ENCODE peak calls at places on chromosomes 6 and 20, in ten cellular contexts. F, Y, N, W, R, E, M, V, A and C are unnamed samples.

GRCh38 chr20:32763202-32763999 is 1.2 kb downstream of the DNMT3B start:
- DNase-seq in N (peak), R (no peak), W (no peak), A (no peak), F (peak), Y (no peak), M (no peak), V (no peak), E (peak), C (no peak)

GRCh38 chr20:14966203-14966602 is 628.8 kb upstream of the FLRT3 start:
- DNase-seq in N (no peak), M (no peak), V (no peak), E (no peak), W (no peak), F (no peak), A (no peak), R (no peak), Y (no peak), C (no peak)

GRCh38 chr6:1579096-1579495 is 30.6 kb upstream of the FOXC1 start:
- DNase-seq in M (no peak), N (no peak), R (no peak), E (no peak), A (no peak), W (no peak), F (no peak), Y (no peak), V (no peak), C (no peak)

GRCh38 chr20:33177866-33178265 is 9.9 kb downstream of the BPIFA2 start:
- DNase-seq in F (no peak), E (no peak), W (no peak), Y (no peak), M (no peak), A (no peak), R (no peak), N (no peak), V (no peak), C (no peak)

GRCh38 chr20:32779500-32780215 is 17.5 kb downstream of the DNMT3B start:
- DNase-seq in N (no peak), V (no peak), E (no peak), A (no peak), Y (no peak), M (no peak), W (no peak), R (no peak), F (no peak), C (no peak)

GRCh38 chr20:25281541-25281991 is 33.7 kb downstream of the PYGB start:
- DNase-seq in M (no peak), E (no peak), V (no peak), N (no peak), A (no peak), F (no peak), Y (no peak), R (no peak), W (no peak), C (no peak)

GRCh38 chr6:54598787-54599309 is 247.7 kb upstream of the FAM83B start:
- DNase-seq in Y (no peak), V (no peak), N (no peak), E (no peak), A (no peak), M (peak), R (no peak), F (peak), W (no peak), C (peak)

GRCh38 chr6:20660534-20660933 is 126.3 kb downstream of the CDKAL1 start:
- DNase-seq in A (no peak), N (no peak), V (no peak), R (no peak), Y (no peak), E (no peak), F (no peak), W (no peak), M (no peak), C (no peak)

GRCh38 chr6:17200395-17200794 is 80.8 kb upstream of the RBM24 start:
- DNase-seq in E (no peak), N (no peak), M (no peak), Y (no peak), V (no peak), W (no peak), R (no peak), F (no peak), A (no peak), C (no peak)

GRCh38 chr6:125658759-125659431 is 90.5 kb upstream of the HEY2 start:
- DNase-seq in V (no peak), A (no peak), M (no peak), F (peak), N (no peak), Y (no peak), W (no peak), R (peak), E (no peak), C (no peak)

GRCh38 chr20:4609511-4609910 is 112.2 kb upstream of the PRND start:
- DNase-seq in N (no peak), R (no peak), Y (no peak), V (no peak), M (no peak), W (no peak), E (no peak), A (no peak), F (no peak), C (no peak)

GRCh38 chr6:149964243-149965190 is 774 bp downstream of the ULBP1 start:
- DNase-seq in N (no peak), A (no peak), M (no peak), V (no peak), W (no peak), R (no peak), E (no peak), F (peak), Y (no peak), C (peak)

GRCh38 chr6:7615611-7616383 is 25.8 kb downstream of the SNRNP48 start:
- DNase-seq in W (peak), N (peak), M (no peak), R (no peak), F (peak), A (no peak), V (peak), E (peak), Y (peak), C (peak)

GRCh38 chr6:42745083-42745637 is 743 bp downstream of the TBCC start:
- DNase-seq in E (no peak), N (no peak), M (no peak), F (peak), A (no peak), W (peak), V (peak), Y (peak), R (no peak), C (no peak)

GRCh38 chr6:143514996-143515760 is 3.7 kb upstream of the FUCA2 start:
- DNase-seq in A (no peak), W (no peak), Y (no peak), F (peak), V (no peak), N (no peak), E (no peak), M (no peak), R (no peak), C (peak)

GRCh38 chr20:10658876-10659632 is 14.7 kb downstream of the JAG1 start:
- DNase-seq in V (no peak), E (no peak), R (no peak), N (no peak), W (no peak), Y (no peak), A (no peak), F (peak), M (no peak), C (no peak)

GRCh38 chr6:28903686-28904085 is 20.1 kb downstream of the TRIM27 start:
- DNase-seq in N (no peak), F (no peak), R (no peak), V (no peak), W (no peak), M (no peak), Y (no peak), E (no peak), A (no peak), C (peak)

GRCh38 chr6:145071836-145072235 is 663.5 kb downstream of the EPM2A start:
- DNase-seq in W (no peak), V (no peak), R (no peak), A (no peak), M (peak), F (peak), Y (no peak), N (no peak), E (no peak), C (peak)

GRCh38 chr6:86107985-86108384 is 465.3 kb upstream of the SYNCRIP start:
- DNase-seq in M (no peak), Y (no peak), F (no peak), R (no peak), A (no peak), W (no peak), N (peak), V (no peak), E (no peak), C (no peak)

GRCh38 chr20:19211661-19212523 is 550 bp upstream of the SLC24A3 start:
- DNase-seq in W (no peak), A (no peak), R (no peak), Y (no peak), N (no peak), M (no peak), F (peak), V (no peak), E (no peak), C (no peak)

GRCh38 chr6:111750753-111751684 is 122.2 kb downstream of the FYN start:
- DNase-seq in F (no peak), E (no peak), V (peak), W (no peak), M (no peak), R (no peak), Y (peak), A (no peak), N (no peak), C (peak)

GRCh38 chr6:32785781-32786533 is 22.6 kb upstream of the HLA-DQB2 start:
- DNase-seq in A (no peak), W (peak), R (no peak), N (peak), F (peak), Y (no peak), M (peak), V (peak), E (peak), C (peak)

GRCh38 chr20:5596401-5597193 is 153.6 kb upstream of the SHLD1 start:
- DNase-seq in N (no peak), M (no peak), V (no peak), R (no peak), F (no peak), Y (no peak), W (no peak), E (no peak), A (no peak), C (no peak)

GRCh38 chr6:1895721-1896120 is 286.0 kb downstream of the FOXC1 start:
- DNase-seq in A (no peak), W (no peak), F (no peak), Y (no peak), M (no peak), R (no peak), E (no peak), V (no peak), N (no peak), C (peak)

GRCh38 chr6:35218021-35218420 is 4.3 kb downstream of the SCUBE3 start:
- DNase-seq in E (no peak), M (no peak), N (no peak), W (no peak), R (no peak), F (peak), A (no peak), Y (no peak), V (no peak), C (peak)

GRCh38 chr6:29671026-29671425 is 9.9 kb downstream of the ZFP57 start:
- DNase-seq in F (no peak), V (no peak), N (no peak), Y (no peak), A (no peak), W (no peak), E (no peak), R (no peak), M (no peak), C (no peak)

GRCh38 chr6:46023216-46023915 is 7.7 kb upstream of the CLIC5 start:
- DNase-seq in E (no peak), V (no peak), Y (no peak), N (no peak), A (no peak), F (peak), W (no peak), M (no peak), R (no peak), C (peak)

GRCh38 chr20:54207743-54208491 is at the start of gene PFDN4:
- DNase-seq in A (peak), Y (peak), F (peak), M (peak), V (peak), N (peak), R (peak), E (peak), W (peak), C (peak)